ENCODE peak calls at places on chromosome 5, in four cellular contexts. X is NCI-H1092; D is effector memory CD8-positive, alpha-beta T cell; I is KBM-7. R is an unnamed sample.

GRCh38 chr5:118040496-118040895 is 947.9 kb downstream of the DTWD2 start:
- DNase-seq in X (no peak), D (no peak), I (no peak), R (no peak)

GRCh38 chr5:38871790-38872551 is 26.2 kb downstream of the OSMR start:
- DNase-seq in X (no peak), D (no peak), I (no peak), R (no peak)

GRCh38 chr5:116395708-116396203 is 178.9 kb downstream of the SEMA6A start:
- DNase-seq in X (peak; percentile 43), D (no peak), I (no peak), R (no peak)

GRCh38 chr5:103178167-103178566 is 58.1 kb downstream of the PPIP5K2 start:
- DNase-seq in X (no peak), D (no peak), I (peak; percentile 12), R (no peak)

GRCh38 chr5:76710991-76711390 is 4.9 kb upstream of the F2R start:
- DNase-seq in X (no peak), D (no peak), I (no peak), R (no peak)

GRCh38 chr5:134466241-134467069 is 54.8 kb upstream of the CDKN2AIPNL start:
- DNase-seq in X (peak; percentile 23), D (peak; percentile 11), I (peak; percentile 88), R (peak; percentile 37)

GRCh38 chr5:82352146-82352791 is 74.1 kb upstream of the RPS23 start:
- DNase-seq in X (no peak), D (no peak), I (peak; percentile 39), R (no peak)

GRCh38 chr5:34571380-34572041 is 84.6 kb upstream of the RAI14 start:
- DNase-seq in X (no peak), D (no peak), I (no peak), R (no peak)

GRCh38 chr5:141782991-141783598 is 95.1 kb downstream of the PCDH1 start:
- DNase-seq in X (no peak), D (no peak), I (no peak), R (no peak)

GRCh38 chr5:124744170-124744911 is 2.1 kb downstream of the ZNF608 start:
- DNase-seq in X (no peak), D (no peak), I (no peak), R (no peak)

GRCh38 chr5:72307968-72308852 is 11.8 kb downstream of the MRPS27 start:
- DNase-seq in X (peak; percentile 92), D (peak; percentile 93), I (peak; percentile 98), R (peak; percentile 97)

GRCh38 chr5:1704676-1705075 is 95.0 kb downstream of the MRPL36 start:
- DNase-seq in X (no peak), D (no peak), I (no peak), R (no peak)

GRCh38 chr5:79702606-79703380 is 13.2 kb downstream of the CMYA5 start:
- DNase-seq in X (no peak), D (no peak), I (peak; percentile 28), R (no peak)

GRCh38 chr5:14286007-14286406 is 142.9 kb downstream of the TRIO start:
- DNase-seq in X (no peak), D (no peak), I (no peak), R (no peak)

GRCh38 chr5:68440666-68441065 is 225.1 kb downstream of the PIK3R1 start:
- DNase-seq in X (no peak), D (no peak), I (no peak), R (no peak)

GRCh38 chr5:133754575-133755169 is 142.3 kb upstream of the FSTL4 start:
- DNase-seq in X (peak; percentile 11), D (no peak), I (peak; percentile 40), R (peak; percentile 13)

GRCh38 chr5:149320791-149321330 is 24.4 kb upstream of the GRPEL2 start:
- DNase-seq in X (peak; percentile 63), D (no peak), I (peak; percentile 26), R (no peak)

GRCh38 chr5:5297432-5298067 is 124.9 kb upstream of the ICE1 start:
- DNase-seq in X (no peak), D (no peak), I (no peak), R (no peak)

GRCh38 chr5:178983728-178984127 is 11.4 kb downstream of the GRM6 start:
- DNase-seq in X (no peak), D (no peak), I (no peak), R (no peak)

GRCh38 chr5:114184006-114184405 is 177.9 kb upstream of the KCNN2 start:
- DNase-seq in X (no peak), D (no peak), I (no peak), R (no peak)

GRCh38 chr5:145796318-145796717 is 38.8 kb downstream of the PRELID2 start:
- DNase-seq in X (no peak), D (no peak), I (no peak), R (no peak)

GRCh38 chr5:128426090-128426534 is 111.9 kb downstream of the FBN2 start:
- DNase-seq in X (no peak), D (no peak), I (no peak), R (no peak)

GRCh38 chr5:55533806-55534435 is 843 bp downstream of the PLPP1 start:
- DNase-seq in X (peak; percentile 11), D (no peak), I (no peak), R (no peak)

GRCh38 chr5:150473673-150474358 is 24.3 kb upstream of the RPS14 start:
- DNase-seq in X (no peak), D (no peak), I (no peak), R (no peak)

GRCh38 chr5:159231167-159231566 is 21.8 kb upstream of the RNF145 start:
- DNase-seq in X (no peak), D (no peak), I (no peak), R (no peak)

GRCh38 chr5:173497685-173498084 is 118.8 kb downstream of the BOD1 start:
- DNase-seq in X (no peak), D (no peak), I (no peak), R (no peak)

GRCh38 chr5:17928571-17928970 is 294.3 kb downstream of the TAF11L14 start:
- DNase-seq in X (no peak), D (no peak), I (no peak), R (no peak)

GRCh38 chr5:82164957-82165698 is 113.0 kb downstream of the RPS23 start:
- DNase-seq in X (no peak), D (no peak), I (no peak), R (no peak)

GRCh38 chr5:68265822-68266395 is 50.4 kb downstream of the PIK3R1 start:
- DNase-seq in X (no peak), D (no peak), I (no peak), R (no peak)

GRCh38 chr5:178274826-178275537 is 42.4 kb upstream of the PHYKPL start:
- DNase-seq in X (no peak), D (no peak), I (no peak), R (no peak)

GRCh38 chr5:151141535-151141934 is 16.0 kb downstream of the ANXA6 start:
- DNase-seq in X (no peak), D (peak; percentile 41), I (no peak), R (peak; percentile 66)

GRCh38 chr5:125326114-125326513 is 579.7 kb upstream of the ZNF608 start:
- DNase-seq in X (peak; percentile 86), D (no peak), I (no peak), R (no peak)

GRCh38 chr5:159912033-159912800 is 4.1 kb upstream of the ADRA1B start:
- DNase-seq in X (no peak), D (no peak), I (no peak), R (no peak)

GRCh38 chr5:84494453-84494852 is 109.8 kb upstream of the EDIL3 start:
- DNase-seq in X (no peak), D (no peak), I (no peak), R (no peak)

GRCh38 chr5:83256091-83256775 is 178.9 kb downstream of the XRCC4 start:
- DNase-seq in X (no peak), D (no peak), I (no peak), R (no peak)

GRCh38 chr5:108919591-108920326 is 172.1 kb downstream of the FER start:
- DNase-seq in X (no peak), D (no peak), I (peak; percentile 9), R (no peak)

GRCh38 chr5:34687269-34688011 is 31.3 kb downstream of the RAI14 start:
- DNase-seq in X (no peak), D (no peak), I (no peak), R (no peak)

GRCh38 chr5:179806250-179807045 is at the start of gene MGAT4B:
- DNase-seq in X (peak; percentile 28), D (peak; percentile 50), I (peak; percentile 67), R (peak; percentile 73)